ENCODE peak calls at places on chromosome X, in five cellular contexts. One of them, this sample, is unnamed.

GRCh38 chrX:123338240-123338639 is 154.2 kb downstream of the GRIA3 start:
- DNase-seq in posterior vena cava: no peak
- DNase-seq in H4: peak
- DNase-seq in mesothelial cell of epicardium: no peak
- DNase-seq in IMR-90: no peak
- DNase-seq in this sample: no peak

GRCh38 chrX:19334945-19335626 is 8.6 kb upstream of the PDHA1 start:
- DNase-seq in mesothelial cell of epicardium: no peak
- DNase-seq in IMR-90: peak
- DNase-seq in posterior vena cava: no peak
- DNase-seq in H4: peak
- DNase-seq in this sample: no peak

GRCh38 chrX:17608898-17609297 is 128.4 kb upstream of the SCML1 start:
- DNase-seq in mesothelial cell of epicardium: no peak
- DNase-seq in IMR-90: no peak
- DNase-seq in H4: peak
- DNase-seq in posterior vena cava: no peak
- DNase-seq in this sample: no peak

GRCh38 chrX:46326161-46326560 is 219.1 kb downstream of the ZNF674 start:
- DNase-seq in posterior vena cava: no peak
- DNase-seq in IMR-90: peak
- DNase-seq in mesothelial cell of epicardium: no peak
- DNase-seq in H4: no peak
- DNase-seq in this sample: no peak

GRCh38 chrX:9312922-9313867 is 151.7 kb upstream of the TBL1X start:
- DNase-seq in posterior vena cava: peak
- DNase-seq in IMR-90: no peak
- DNase-seq in mesothelial cell of epicardium: no peak
- DNase-seq in H4: peak
- DNase-seq in this sample: no peak

GRCh38 chrX:119488749-119489148 is 20.5 kb downstream of the SLC25A5 start:
- DNase-seq in mesothelial cell of epicardium: no peak
- DNase-seq in posterior vena cava: peak
- DNase-seq in IMR-90: peak
- DNase-seq in H4: peak
- DNase-seq in this sample: no peak

GRCh38 chrX:46722742-46723568 is 36.0 kb downstream of the SLC9A7 start:
- DNase-seq in IMR-90: peak
- DNase-seq in H4: no peak
- DNase-seq in posterior vena cava: no peak
- DNase-seq in mesothelial cell of epicardium: no peak
- DNase-seq in this sample: no peak

GRCh38 chrX:97743014-97743413 is 859.3 kb downstream of the RPA4 start:
- DNase-seq in posterior vena cava: no peak
- DNase-seq in mesothelial cell of epicardium: no peak
- DNase-seq in H4: no peak
- DNase-seq in IMR-90: no peak
- DNase-seq in this sample: no peak

GRCh38 chrX:133989491-133989890 is 4.1 kb upstream of the GPC3 start:
- DNase-seq in posterior vena cava: no peak
- DNase-seq in mesothelial cell of epicardium: no peak
- DNase-seq in H4: no peak
- DNase-seq in IMR-90: no peak
- DNase-seq in this sample: no peak

GRCh38 chrX:126655061-126655460 is 102.4 kb upstream of the DCAF12L1 start:
- DNase-seq in posterior vena cava: no peak
- DNase-seq in IMR-90: no peak
- DNase-seq in H4: no peak
- DNase-seq in mesothelial cell of epicardium: no peak
- DNase-seq in this sample: no peak

GRCh38 chrX:123169247-123169901 is 14.7 kb upstream of the GRIA3 start:
- DNase-seq in H4: no peak
- DNase-seq in mesothelial cell of epicardium: no peak
- DNase-seq in IMR-90: no peak
- DNase-seq in posterior vena cava: no peak
- DNase-seq in this sample: no peak

GRCh38 chrX:13473666-13474516 is 95.5 kb upstream of the EGFL6 start:
- DNase-seq in IMR-90: peak
- DNase-seq in mesothelial cell of epicardium: no peak
- DNase-seq in H4: no peak
- DNase-seq in posterior vena cava: no peak
- DNase-seq in this sample: no peak

GRCh38 chrX:145405012-145405411 is 157.7 kb downstream of the SPANXN1 start:
- DNase-seq in mesothelial cell of epicardium: no peak
- DNase-seq in H4: peak
- DNase-seq in posterior vena cava: no peak
- DNase-seq in IMR-90: peak
- DNase-seq in this sample: no peak

GRCh38 chrX:72003811-72004750 is 93.4 kb downstream of the NHSL2 start:
- DNase-seq in mesothelial cell of epicardium: no peak
- DNase-seq in posterior vena cava: peak
- DNase-seq in H4: peak
- DNase-seq in IMR-90: no peak
- DNase-seq in this sample: no peak

GRCh38 chrX:119272882-119273806 is 37.1 kb downstream of the PGRMC1 start:
- DNase-seq in H4: no peak
- DNase-seq in mesothelial cell of epicardium: no peak
- DNase-seq in IMR-90: peak
- DNase-seq in posterior vena cava: no peak
- DNase-seq in this sample: no peak

GRCh38 chrX:135095715-135096114 is 24.6 kb downstream of the ETDB start:
- DNase-seq in H4: no peak
- DNase-seq in IMR-90: no peak
- DNase-seq in mesothelial cell of epicardium: no peak
- DNase-seq in posterior vena cava: no peak
- DNase-seq in this sample: no peak

GRCh38 chrX:115266300-115266699 is 23.2 kb upstream of the LUZP4 start:
- DNase-seq in H4: no peak
- DNase-seq in posterior vena cava: no peak
- DNase-seq in IMR-90: no peak
- DNase-seq in mesothelial cell of epicardium: no peak
- DNase-seq in this sample: no peak

This sample was measured in HS-27A.